ENCODE peak calls at places on chromosomes 16 and 17, in six cellular contexts. I is CD4-positive, alpha-beta T cell; O is heart right ventricle; A is pancreas; N is left lung; B is HepG2. R is an unnamed sample.

GRCh38 chr17:52537368-52537767 is 378.9 kb upstream of the CA10 start:
- ATAC-seq in O (no peak), A (no peak), N (no peak), I (no peak), B (no peak), R (no peak)

GRCh38 chr17:55524440-55525220 is 13.4 kb upstream of the SMIM36 start:
- ATAC-seq in O (no peak), B (no peak), I (no peak), A (no peak), N (no peak), R (no peak)

GRCh38 chr16:10103700-10104099 is 78.5 kb downstream of the GRIN2A start:
- ATAC-seq in B (no peak), N (no peak), O (no peak), I (no peak), A (no peak), R (no peak)

GRCh38 chr16:24771132-24771778 is 41.8 kb downstream of the TNRC6A start:
- ATAC-seq in N (no peak), I (no peak), A (peak), O (no peak), B (peak), R (no peak)

GRCh38 chr16:49580751-49581303 is 207.2 kb downstream of the C16orf78 start:
- ATAC-seq in I (no peak), A (no peak), B (no peak), O (no peak), N (no peak), R (no peak)

GRCh38 chr17:61368049-61368831 is 31.4 kb upstream of the TBX2 start:
- ATAC-seq in I (no peak), A (no peak), B (no peak), N (no peak), O (no peak), R (no peak)

GRCh38 chr17:81866440-81867122 is 4.6 kb downstream of the ARHGDIA start:
- ATAC-seq in O (no peak), B (peak), N (no peak), A (no peak), I (no peak), R (no peak)

GRCh38 chr17:59754547-59754946 is 47.1 kb downstream of the VMP1 start:
- ATAC-seq in N (peak), I (peak), A (peak), O (no peak), B (peak), R (no peak)

GRCh38 chr17:63125987-63126386 is 160.0 kb downstream of the TANC2 start:
- ATAC-seq in N (no peak), O (no peak), A (no peak), I (no peak), B (no peak), R (no peak)

GRCh38 chr16:10558746-10559641 is 21.4 kb downstream of the EMP2 start:
- ATAC-seq in B (peak), I (no peak), A (peak), O (peak), N (peak), R (peak)

GRCh38 chr16:4323845-4324478 is 8.1 kb downstream of the GLIS2 start:
- ATAC-seq in N (peak), O (peak), A (peak), B (peak), I (no peak), R (peak)

GRCh38 chr17:20074001-20074400 is 64.8 kb downstream of the SPECC1 start:
- ATAC-seq in A (peak), I (no peak), B (no peak), N (peak), O (peak), R (no peak)

GRCh38 chr16:72474511-72475123 is 302.7 kb upstream of the PMFBP1 start:
- ATAC-seq in A (no peak), I (no peak), O (no peak), B (peak), N (peak), R (no peak)

GRCh38 chr16:49699718-49700117 is 156.2 kb downstream of the ZNF423 start:
- ATAC-seq in I (no peak), O (no peak), A (no peak), B (no peak), N (no peak), R (no peak)

GRCh38 chr16:11140466-11140865 is 115.5 kb downstream of the SOCS1 start:
- ATAC-seq in B (no peak), O (no peak), I (no peak), N (no peak), A (no peak), R (no peak)

GRCh38 chr17:69480197-69480596 is 65.7 kb downstream of the MAP2K6 start:
- ATAC-seq in A (no peak), N (no peak), B (no peak), I (no peak), O (peak), R (peak)

GRCh38 chr17:74567397-74567796 is at the start of gene CD300H:
- ATAC-seq in B (no peak), A (peak), I (no peak), O (peak), N (peak), R (no peak)

GRCh38 chr16:12186774-12187335 is 210.3 kb downstream of the SNX29 start:
- ATAC-seq in B (peak), I (no peak), O (no peak), A (no peak), N (peak), R (no peak)

GRCh38 chr16:89507219-89507833 is 877 bp upstream of the SPG7 start:
- ATAC-seq in B (peak), I (no peak), A (peak), O (no peak), N (peak), R (no peak)

GRCh38 chr17:70336411-70336810 is 167.1 kb downstream of the KCNJ2 start:
- ATAC-seq in A (no peak), I (no peak), B (no peak), N (no peak), O (no peak), R (no peak)

GRCh38 chr16:14375132-14375491 is 254.9 kb downstream of the PARN start:
- ATAC-seq in A (no peak), N (no peak), I (no peak), B (no peak), O (no peak), R (no peak)

GRCh38 chr17:42276609-42277341 is 584 bp upstream of the STAT5B start:
- ATAC-seq in N (peak), O (peak), I (no peak), A (peak), B (peak), R (peak)

GRCh38 chr16:89471225-89471624 is 19.1 kb downstream of the ANKRD11 start:
- ATAC-seq in N (peak), A (peak), I (no peak), O (no peak), B (no peak), R (peak)

GRCh38 chr16:23836404-23837291 is 865 bp downstream of the PRKCB start:
- ATAC-seq in I (peak), A (peak), B (peak), N (peak), O (peak), R (peak)

DNA sequence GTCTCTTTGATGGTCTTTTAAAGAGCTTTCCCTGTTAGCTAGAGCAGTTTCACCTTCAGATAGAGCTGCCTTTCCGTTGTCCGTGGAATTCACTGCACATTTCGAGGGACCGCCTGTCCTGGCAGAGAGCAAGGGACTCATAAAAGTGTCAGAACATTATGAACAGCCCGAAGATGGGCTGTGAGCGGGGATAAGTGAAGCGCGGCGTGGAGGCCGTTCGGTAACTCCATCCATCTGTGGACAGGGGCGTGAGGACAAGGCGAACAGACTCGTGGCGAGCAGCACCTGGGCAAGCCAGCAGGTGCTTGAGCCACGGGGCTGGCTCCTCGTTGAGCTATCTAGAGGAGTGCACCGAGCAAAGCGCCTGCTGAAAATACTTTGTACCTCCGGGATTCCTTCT is 371.2 kb downstream of the MAF start:
- ATAC-seq in I (no peak), O (no peak), N (no peak), A (no peak), B (no peak), R (no peak)
- H3K27ac ChIP-seq in I (no peak), O (no peak), N (no peak), A (no peak), B (no peak), R (no peak)

GRCh38 chr16:85034591-85035433 is 7.2 kb downstream of the KIAA0513 start:
- ATAC-seq in N (no peak), A (no peak), O (no peak), B (peak), I (no peak), R (no peak)

GRCh38 chr16:85041184-85041928 is 13.8 kb downstream of the KIAA0513 start:
- ATAC-seq in I (no peak), A (no peak), O (no peak), B (peak), N (no peak), R (no peak)

GRCh38 chr16:85036398-85037049 is 8.9 kb downstream of the KIAA0513 start:
- ATAC-seq in N (no peak), B (no peak), A (peak), O (no peak), I (no peak), R (peak)

GRCh38 chr16:85037050-85037410 is 9.4 kb downstream of the KIAA0513 start:
- ATAC-seq in O (no peak), B (no peak), I (no peak), A (peak), N (no peak), R (peak)

GRCh38 chr16:85037721-85038120 is 10.1 kb downstream of the KIAA0513 start:
- ATAC-seq in B (no peak), I (no peak), O (no peak), A (no peak), N (no peak), R (no peak)
- H3K27ac ChIP-seq in B (no peak), I (no peak), O (no peak), A (no peak), N (no peak), R (peak)

GRCh38 chr17:4125552-4125951 is 17.3 kb downstream of the ZZEF1 start:
- ATAC-seq in B (no peak), I (no peak), O (no peak), A (no peak), N (no peak), R (no peak)
- H3K27ac ChIP-seq in B (no peak), I (peak), O (peak), A (no peak), N (no peak), R (no peak)

GRCh38 chr17:3011891-3012290 is 51.5 kb downstream of the OR1D5 start:
- ATAC-seq in B (no peak), N (no peak), A (no peak), O (no peak), I (no peak), R (no peak)
- H3K27ac ChIP-seq in B (no peak), N (no peak), A (no peak), O (no peak), I (no peak), R (no peak)

DNA sequence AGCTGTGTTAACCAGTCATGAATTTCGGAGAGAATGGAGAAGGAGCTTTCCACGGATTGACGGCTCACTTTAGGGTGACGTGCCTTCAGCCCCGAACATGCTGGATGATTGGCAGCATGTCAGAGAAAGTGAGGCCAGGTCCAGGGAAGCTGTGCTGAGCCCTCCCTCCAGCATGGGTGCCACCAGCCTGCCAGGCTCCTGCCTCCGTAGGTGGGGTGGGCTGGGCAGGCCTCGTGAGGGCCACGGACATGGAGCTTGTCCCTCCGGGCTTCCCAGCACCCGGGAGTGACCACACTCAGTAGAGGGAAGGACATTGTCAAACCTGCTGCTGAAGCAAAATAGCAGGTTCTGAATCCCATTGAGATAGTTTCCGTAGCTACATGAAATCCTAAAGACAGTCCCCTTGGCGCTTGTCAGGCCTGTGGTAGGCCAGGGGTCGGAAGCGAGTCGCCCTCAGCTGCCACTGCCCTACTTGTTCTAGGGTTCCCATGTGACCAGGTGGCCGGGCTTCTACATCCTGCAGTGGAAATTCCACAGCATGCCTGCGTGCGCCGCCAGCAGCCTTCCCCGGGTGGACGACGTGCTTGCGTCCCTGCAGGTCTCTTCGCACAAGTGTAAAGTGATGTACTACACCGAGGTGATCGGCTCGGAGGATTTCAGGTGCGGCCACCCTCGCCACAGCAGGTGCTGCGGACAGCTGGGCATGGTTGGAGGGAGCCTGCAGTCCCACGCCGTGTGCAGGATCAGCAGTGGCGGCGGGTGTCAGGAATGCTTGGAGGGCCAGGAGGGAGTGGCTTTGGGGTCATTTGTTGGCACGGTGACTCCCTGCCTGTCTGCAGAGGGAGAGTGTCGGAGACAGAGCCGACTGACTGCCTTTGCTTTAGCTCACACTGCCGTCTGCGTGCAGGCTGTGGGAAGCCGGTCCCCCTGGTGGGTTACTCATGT is 72.3 kb downstream of the SEC14L1 start:
- ATAC-seq in B (no peak), A (no peak), N (no peak), O (peak), I (no peak), R (no peak)
- H3K27ac ChIP-seq in B (no peak), A (no peak), N (no peak), O (peak), I (no peak), R (no peak)

DNA sequence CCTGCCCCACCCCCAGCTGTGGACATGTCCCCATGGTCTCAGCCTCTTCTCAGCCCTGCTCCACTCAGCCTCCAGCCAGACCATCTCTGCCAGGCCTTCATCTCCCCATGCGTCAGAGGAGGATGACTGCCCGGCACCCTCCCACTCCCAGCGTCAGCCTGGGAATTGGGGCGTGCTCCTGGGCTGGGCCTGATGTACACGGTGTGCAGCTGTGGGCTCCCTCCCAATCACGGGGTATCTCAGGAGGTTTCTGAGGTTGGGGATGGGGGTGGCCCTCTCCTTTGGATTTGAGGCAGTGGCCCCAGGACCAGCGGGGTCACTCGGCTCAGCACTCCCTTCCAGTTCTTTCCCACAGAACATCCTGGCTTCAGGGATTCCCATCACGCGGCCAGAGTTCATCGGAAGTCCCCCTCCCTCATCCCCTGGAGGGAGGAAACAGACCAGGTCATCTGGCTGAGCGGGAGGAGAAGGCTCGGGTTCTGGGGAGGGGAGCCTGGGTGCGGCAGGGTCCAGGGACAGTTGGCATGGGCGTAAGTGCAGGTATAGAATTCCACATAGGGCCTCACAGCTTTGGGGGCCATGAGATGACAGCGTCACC is 36.9 kb downstream of the SOCS3 start:
- ATAC-seq in B (no peak), A (peak), O (peak), N (no peak), I (no peak), R (peak)
- H3K27ac ChIP-seq in B (no peak), A (peak), O (peak), N (peak), I (no peak), R (peak)

R was measured in gastroesophageal sphincter.